ENCODE peak calls at places on chromosomes 13 and 19, in five cellular contexts. A is esophagus muscularis mucosa, P is BJ, T is nephron progenitor cell, F is left ventricle myocardium inferior. G is an unnamed sample.
A peak's percentile ranks its signal among the peaks of the same experiment; 100 is the strongest.

GRCh38 chr19:18607222-18608101 is 863 bp upstream of the CRLF1 start:
- DNase-seq in P (no peak), T (peak; percentile 38), A (no peak), F (no peak), G (no peak)

GRCh38 chr13:80881495-80882482 is 540.9 kb upstream of the SPRY2 start:
- DNase-seq in F (no peak), P (no peak), A (no peak), T (no peak), G (no peak)

GRCh38 chr13:42992585-42993122 is 613 bp upstream of the EPSTI1 start:
- DNase-seq in P (no peak), T (no peak), F (no peak), A (no peak), G (peak; percentile 58)

GRCh38 chr19:30689474-30689873 is 317.3 kb downstream of the ZNF536 start:
- DNase-seq in A (no peak), P (no peak), T (no peak), F (no peak), G (no peak)

GRCh38 chr13:103525530-103525929 is 459.3 kb upstream of the SLC10A2 start:
- DNase-seq in T (no peak), A (no peak), F (no peak), P (no peak), G (no peak)

GRCh38 chr13:85381082-85381481 is 418.1 kb downstream of the SLITRK6 start:
- DNase-seq in F (no peak), P (no peak), A (no peak), T (no peak), G (no peak)

GRCh38 chr19:13132471-13133166 is 14.6 kb downstream of the NACC1 start:
- DNase-seq in F (no peak), T (no peak), P (no peak), A (no peak), G (no peak)

GRCh38 chr13:107370036-107370785 is 802.3 kb upstream of the ARGLU1 start:
- DNase-seq in P (no peak), A (no peak), T (no peak), F (no peak), G (no peak)

GRCh38 chr13:98549006-98549727 is 27.7 kb downstream of the STK24 start:
- DNase-seq in T (no peak), A (no peak), F (no peak), P (peak; percentile 85), G (no peak)

GRCh38 chr19:11451327-11451941 is 16.0 kb downstream of the PRKCSH start:
- DNase-seq in F (no peak), A (no peak), P (no peak), T (no peak), G (no peak)

GRCh38 chr13:51920786-51921185 is 59.0 kb downstream of the CCDC70 start:
- DNase-seq in F (no peak), P (no peak), T (no peak), A (no peak), G (no peak)

GRCh38 chr13:50650936-50651638 is 192.4 kb downstream of the DLEU7 start:
- DNase-seq in T (no peak), P (no peak), A (peak; percentile 66), F (no peak), G (peak; percentile 10)

GRCh38 chr13:86402500-86402899 is 603.3 kb upstream of the SLITRK6 start:
- DNase-seq in F (no peak), A (no peak), P (no peak), T (no peak), G (no peak)

GRCh38 chr13:38914070-38914469 is 76.6 kb downstream of the STOML3 start:
- DNase-seq in A (no peak), P (no peak), F (no peak), T (no peak), G (no peak)

GRCh38 chr13:99734013-99734693 is 232.9 kb downstream of the TM9SF2 start:
- DNase-seq in A (no peak), T (no peak), F (no peak), P (no peak), G (no peak)

GRCh38 chr13:23859904-23860303 is 29.3 kb downstream of the MIPEP start:
- DNase-seq in P (no peak), T (no peak), F (no peak), A (no peak), G (no peak)

GRCh38 chr19:36417752-36418286 is 625 bp downstream of the ZFP82 start:
- DNase-seq in P (no peak), A (no peak), F (no peak), T (peak; percentile 2), G (no peak)

GRCh38 chr19:36421749-36422481 is 3.5 kb upstream of the ZFP82 start:
- DNase-seq in F (no peak), P (no peak), A (no peak), T (no peak), G (no peak)

GRCh38 chr19:36420961-36421748 is 2.7 kb upstream of the ZFP82 start:
- DNase-seq in T (no peak), F (peak; percentile 23), P (no peak), A (no peak), G (no peak)

GRCh38 chr19:36423925-36424324 is 5.5 kb upstream of the ZFP82 start:
- DNase-seq in A (no peak), T (no peak), F (no peak), P (no peak), G (no peak)

DNA sequence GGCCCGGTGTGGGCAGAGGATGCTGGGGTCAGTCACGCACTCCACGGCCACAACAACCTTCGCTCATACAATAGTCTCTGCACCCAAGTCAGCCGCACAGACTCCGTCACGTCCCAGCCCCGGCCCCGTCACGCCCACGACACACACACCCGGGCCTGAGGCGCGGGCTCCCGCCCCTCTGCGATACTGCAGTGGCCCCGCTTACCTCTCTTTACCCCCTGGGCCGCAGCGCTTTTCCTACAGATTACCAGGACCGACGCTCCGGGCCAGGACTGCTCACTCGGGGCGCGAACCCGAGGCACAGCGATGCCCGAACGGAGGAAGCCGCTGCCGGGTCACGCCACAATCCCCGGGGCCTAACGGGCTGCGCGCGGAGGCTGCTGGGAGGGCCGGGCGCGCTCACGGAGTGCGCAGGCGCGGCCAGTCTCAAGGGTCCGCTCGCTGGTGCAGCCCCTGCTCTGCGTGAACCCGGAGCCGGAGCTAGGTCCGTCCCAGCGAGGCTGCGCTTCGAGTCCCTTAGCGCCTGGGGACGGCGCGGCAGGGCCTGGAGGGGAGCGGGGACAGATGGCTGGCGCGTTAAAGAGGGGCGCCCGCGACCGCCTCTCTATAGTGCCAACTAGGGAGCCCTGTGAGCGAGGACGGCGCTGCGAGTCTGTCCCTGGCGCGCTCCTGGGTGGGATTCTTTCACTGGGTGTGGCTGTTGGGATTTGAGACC is at the start of gene ZFP82:
- DNase-seq in A (peak; percentile 92), P (no peak), F (peak; percentile 88), T (peak; percentile 82), G (peak; percentile 95)
- TF ChIP-seq CTCF in A (no peak), P (no peak), F (peak; percentile 5), T (no peak), G (no peak)

GRCh38 chr13:20024706-20025105 is 66.2 kb downstream of the ZMYM2 start:
- DNase-seq in P (no peak), T (no peak), F (no peak), A (no peak), G (no peak)

GRCh38 chr13:20033486-20033885 is 75.0 kb downstream of the ZMYM2 start:
- DNase-seq in F (no peak), T (no peak), A (no peak), P (no peak), G (no peak)

DNA sequence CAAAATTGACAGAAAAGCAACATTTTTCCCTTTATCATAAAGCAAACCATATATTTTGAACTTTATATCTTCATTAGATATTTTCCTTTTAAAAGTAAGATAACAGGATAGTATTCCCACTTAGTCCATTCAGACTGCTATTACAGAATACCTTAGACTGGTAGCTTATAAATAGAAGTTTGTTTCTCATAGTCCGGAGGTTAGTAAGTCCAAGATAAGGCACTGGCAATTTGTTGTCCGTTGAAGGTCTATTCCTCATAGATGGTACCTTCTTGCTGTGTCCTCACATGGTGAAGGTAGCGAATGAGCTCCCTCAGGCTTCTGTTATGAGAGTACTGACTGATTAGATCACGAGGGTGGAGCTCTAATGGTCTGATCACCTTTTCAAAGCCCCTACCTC is 70.4 kb downstream of the ZMYM2 start:
- DNase-seq in T (no peak), A (no peak), F (no peak), P (no peak), G (no peak)
- TF ChIP-seq CTCF in T (no peak), A (no peak), F (no peak), P (no peak), G (no peak)

GRCh38 chr19:15173746-15174404 is 26.9 kb downstream of the NOTCH3 start:
- DNase-seq in P (no peak), T (no peak), F (no peak), A (no peak), G (no peak)
- TF ChIP-seq CTCF in P (peak; percentile 18), T (no peak), F (peak; percentile 14), A (no peak), G (no peak)

GRCh38 chr19:20925481-20925880 is 2.4 kb downstream of the ZNF85 start:
- DNase-seq in T (no peak), P (no peak), F (no peak), A (no peak), G (no peak)

GRCh38 chr19:20928371-20928770 is 5.3 kb downstream of the ZNF85 start:
- DNase-seq in T (no peak), P (peak; percentile 8), A (no peak), F (no peak), G (no peak)

GRCh38 chr19:20926796-20927195 is 3.7 kb downstream of the ZNF85 start:
- DNase-seq in T (no peak), P (no peak), F (no peak), A (no peak), G (no peak)

DNA sequence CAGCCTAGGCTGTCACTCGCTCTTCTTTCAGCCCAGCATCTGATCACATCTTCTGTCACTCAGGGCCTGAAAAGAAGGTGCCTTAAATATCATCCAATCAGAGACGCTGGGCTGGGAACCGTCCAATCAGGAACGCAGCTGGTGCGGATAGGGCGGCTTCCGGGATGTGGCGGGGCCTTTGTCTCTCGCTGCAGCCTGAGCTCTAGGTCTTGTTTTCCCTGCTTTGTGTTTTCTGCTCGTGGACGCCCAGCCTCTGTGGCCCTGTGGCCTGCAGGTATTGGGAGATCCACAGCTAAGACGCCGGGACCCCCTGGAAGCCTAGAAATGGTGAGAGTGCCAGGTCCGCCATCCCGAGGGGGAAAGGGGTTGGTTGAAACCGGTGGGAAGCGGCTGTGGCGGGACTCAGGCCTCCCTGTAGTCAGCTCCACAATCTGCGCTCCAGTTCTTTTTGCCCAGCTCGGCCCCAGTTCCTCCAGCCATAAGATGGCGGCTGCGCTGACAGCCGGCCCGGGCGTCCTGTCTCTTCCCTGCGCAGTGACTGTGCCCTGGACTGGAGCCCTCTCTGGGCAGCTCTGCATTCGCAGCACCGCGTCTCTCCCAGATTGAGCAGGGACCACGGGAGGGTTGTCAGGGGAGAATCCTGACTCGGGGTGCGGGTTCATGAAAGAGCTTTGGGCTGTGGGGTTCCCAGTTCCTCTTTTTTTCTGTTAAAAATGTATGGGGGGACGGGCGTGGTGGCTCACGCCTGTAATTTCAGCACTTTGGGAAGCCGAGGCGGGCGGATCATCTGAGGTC is at the start of gene ZNF85:
- DNase-seq in T (peak; percentile 83), A (peak; percentile 98), F (peak; percentile 90), P (peak; percentile 71), G (peak; percentile 81)
- TF ChIP-seq CTCF in T (no peak), A (no peak), F (no peak), P (peak; percentile 3), G (no peak)

G was measured in GM20000.